ENCODE peak calls at places on chromosomes 1 and 21, in six cellular contexts. L, N, S, R, C and J are unnamed samples.

GRCh38 chr1:119040906-119041305 is 52.8 kb upstream of the TBX15 start:
- DNase-seq in C (peak), R (no peak), S (peak), L (no peak), N (no peak), J (no peak)

GRCh38 chr1:244104309-244105060 is 53.4 kb downstream of the ZBTB18 start:
- DNase-seq in N (no peak), S (no peak), R (no peak), L (no peak), C (no peak), J (no peak)

GRCh38 chr21:42696516-42697040 is 43.2 kb downstream of the PDE9A start:
- DNase-seq in N (no peak), R (peak), S (no peak), L (no peak), C (no peak), J (no peak)

GRCh38 chr1:189524501-189524900 is 953.2 kb downstream of the BRINP3 start:
- DNase-seq in L (no peak), S (no peak), N (no peak), C (no peak), R (no peak), J (no peak)

GRCh38 chr1:10490271-10490970 is 15.7 kb downstream of the PEX14 start:
- DNase-seq in R (no peak), L (no peak), S (no peak), C (no peak), N (no peak), J (no peak)

GRCh38 chr1:15796086-15796462 is 11.4 kb downstream of the UQCRHL start:
- DNase-seq in N (no peak), R (no peak), C (no peak), S (no peak), L (no peak), J (no peak)

GRCh38 chr1:108064255-108064654 is 99.3 kb upstream of the VAV3 start:
- DNase-seq in C (no peak), S (no peak), L (no peak), N (no peak), R (no peak), J (no peak)

GRCh38 chr1:20069932-20070331 is at the start of gene PLA2G5:
- DNase-seq in N (peak), R (no peak), L (no peak), S (peak), C (peak), J (no peak)

GRCh38 chr1:174769961-174770549 is 229.7 kb upstream of the CACYBP start:
- DNase-seq in N (no peak), L (no peak), R (no peak), C (no peak), S (no peak), J (peak)

GRCh38 chr1:24020032-24020431 is 39.9 kb upstream of the SRSF10 start:
- DNase-seq in C (peak), R (no peak), S (peak), N (peak), L (no peak), J (no peak)

GRCh38 chr1:27436204-27437159 is 44.1 kb downstream of the GPR3 start:
- DNase-seq in R (no peak), L (no peak), C (no peak), N (no peak), S (no peak), J (no peak)

GRCh38 chr1:4650981-4651380 is 3.4 kb upstream of the AJAP1 start:
- DNase-seq in R (no peak), S (no peak), N (no peak), C (no peak), L (no peak), J (no peak)

GRCh38 chr1:150010388-150011115 is at the start of gene OTUD7B:
- DNase-seq in L (peak), C (peak), S (peak), R (peak), N (peak), J (peak)

GRCh38 chr1:150006881-150007401 is 3.6 kb downstream of the OTUD7B start:
- DNase-seq in S (no peak), C (no peak), N (no peak), R (no peak), L (no peak), J (no peak)

GRCh38 chr1:150008699-150009098 is 1.8 kb downstream of the OTUD7B start:
- DNase-seq in S (no peak), C (no peak), N (no peak), L (no peak), R (no peak), J (no peak)

GRCh38 chr1:150012611-150013010 is 2.1 kb upstream of the OTUD7B start:
- DNase-seq in C (no peak), S (no peak), R (no peak), N (no peak), L (no peak), J (no peak)

GRCh38 chr1:150009604-150010387 is 730 bp downstream of the OTUD7B start:
- DNase-seq in C (peak), L (peak), S (peak), R (no peak), N (peak), J (peak)
- TF ChIP-seq POLR2A in C (no peak), L (no peak), S (peak), R (no peak), N (no peak), J (no peak)

GRCh38 chr1:205227584-205228006 is at the start of gene TMCC2:
- DNase-seq in S (peak), R (peak), L (peak), C (peak), N (peak), J (peak)
- TF ChIP-seq POLR2A in S (peak), R (no peak), L (no peak), C (peak), N (no peak), J (peak)

DNA sequence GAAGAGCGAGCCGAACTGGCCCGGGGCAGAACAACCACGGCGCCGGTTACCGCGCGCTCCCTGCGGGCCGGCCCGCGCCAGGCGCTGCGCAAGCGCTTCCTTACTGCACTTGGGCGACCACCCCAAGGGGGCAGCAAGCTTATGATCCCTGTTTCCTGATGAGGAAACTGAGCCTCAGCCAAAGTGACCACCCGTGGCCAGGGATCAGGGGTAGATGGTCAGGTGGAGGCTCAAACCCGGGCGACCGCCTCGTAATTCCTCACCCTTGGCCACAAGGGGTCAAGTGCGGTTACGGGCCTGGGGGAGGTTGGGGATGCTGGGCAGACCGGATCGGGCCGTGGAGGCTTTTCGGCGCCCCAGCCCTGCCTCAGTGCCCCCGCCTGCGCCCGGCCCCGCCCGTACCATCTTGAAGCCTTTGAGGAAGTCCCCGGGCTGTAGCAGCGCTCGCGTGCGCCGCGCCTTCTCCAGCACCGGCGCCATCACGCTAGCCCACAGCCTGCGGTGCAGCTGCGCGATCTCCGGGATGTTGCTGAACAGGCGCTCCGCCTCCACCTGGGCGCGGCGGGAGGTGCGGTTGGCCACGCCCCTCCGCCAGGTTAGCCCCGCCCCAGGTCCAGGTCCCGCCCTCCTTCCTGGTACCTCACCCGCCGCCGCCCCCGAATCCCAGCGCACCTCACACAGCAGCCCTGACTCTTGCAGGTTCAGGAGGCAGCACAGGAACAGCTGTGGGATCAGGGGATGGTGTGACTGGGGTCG is 5.3 kb upstream of the TNFRSF25 start:
- DNase-seq in L (peak), C (no peak), S (no peak), N (no peak), R (no peak), J (no peak)
- TF ChIP-seq POLR2A in L (no peak), C (no peak), S (no peak), N (no peak), R (no peak), J (no peak)

DNA sequence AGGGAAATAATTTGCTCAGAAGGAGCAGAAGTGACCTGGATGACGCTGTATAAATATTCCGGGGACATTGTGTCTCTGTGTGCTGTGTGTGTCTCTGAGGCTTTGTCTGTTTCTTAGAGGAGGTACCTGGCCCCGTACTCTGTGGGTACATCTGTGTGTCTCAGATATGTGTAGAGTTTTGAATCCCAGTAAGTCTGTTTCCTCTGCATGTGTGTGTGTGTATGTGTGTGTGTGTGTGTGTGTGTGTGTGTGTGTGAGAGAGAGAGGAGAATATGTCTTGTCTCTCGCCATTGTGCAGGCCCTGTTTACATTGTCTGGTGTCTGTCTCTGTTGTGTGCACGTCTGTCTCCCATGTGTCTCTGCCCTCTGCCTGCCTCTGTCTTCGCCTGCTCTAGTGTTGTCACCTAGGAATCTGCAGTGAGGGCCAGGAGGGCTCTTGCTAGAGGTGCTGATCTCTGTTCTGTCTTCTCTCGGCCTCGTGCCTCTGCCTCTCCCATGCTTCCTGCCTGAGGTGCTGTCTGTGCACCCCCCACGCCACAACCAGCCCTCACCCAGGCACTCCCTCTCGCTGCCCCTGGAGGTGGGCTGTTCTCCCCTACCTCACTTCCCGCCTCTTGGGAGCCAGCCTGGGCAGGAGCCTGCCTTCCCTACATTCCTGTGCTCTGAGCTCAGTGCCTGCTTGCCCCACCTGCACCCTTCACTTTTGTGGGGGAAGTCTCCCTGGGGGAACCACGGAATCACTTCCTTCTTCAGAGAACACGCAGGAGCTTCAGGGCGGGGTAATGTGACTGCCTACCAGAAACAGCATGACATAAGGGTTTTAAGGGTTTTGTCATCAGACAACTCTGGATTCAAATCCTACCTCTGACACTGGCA is 5.9 kb downstream of the MAP7D1 start:
- DNase-seq in S (no peak), C (no peak), R (peak), N (peak), L (peak), J (peak)
- TF ChIP-seq POLR2A in S (no peak), C (no peak), R (no peak), N (no peak), L (no peak), J (no peak)

GRCh38 chr1:206691604-206692003 is 6.9 kb downstream of the MAPKAPK2 start:
- DNase-seq in C (no peak), L (peak), R (no peak), N (no peak), S (no peak), J (peak)
- TF ChIP-seq POLR2A in C (no peak), L (no peak), R (no peak), N (no peak), S (no peak), J (no peak)

GRCh38 chr1:25556132-25556670 is 12.8 kb downstream of the LDLRAP1 start:
- DNase-seq in N (no peak), L (no peak), R (no peak), C (no peak), S (no peak), J (no peak)
- TF ChIP-seq POLR2A in N (no peak), L (no peak), R (no peak), C (no peak), S (no peak), J (no peak)

GRCh38 chr1:31412732-31413404 is at the start of gene SERINC2:
- DNase-seq in R (peak), C (no peak), N (no peak), S (no peak), L (peak), J (no peak)
- TF ChIP-seq POLR2A in R (no peak), C (no peak), N (no peak), S (no peak), L (no peak), J (peak)

DNA sequence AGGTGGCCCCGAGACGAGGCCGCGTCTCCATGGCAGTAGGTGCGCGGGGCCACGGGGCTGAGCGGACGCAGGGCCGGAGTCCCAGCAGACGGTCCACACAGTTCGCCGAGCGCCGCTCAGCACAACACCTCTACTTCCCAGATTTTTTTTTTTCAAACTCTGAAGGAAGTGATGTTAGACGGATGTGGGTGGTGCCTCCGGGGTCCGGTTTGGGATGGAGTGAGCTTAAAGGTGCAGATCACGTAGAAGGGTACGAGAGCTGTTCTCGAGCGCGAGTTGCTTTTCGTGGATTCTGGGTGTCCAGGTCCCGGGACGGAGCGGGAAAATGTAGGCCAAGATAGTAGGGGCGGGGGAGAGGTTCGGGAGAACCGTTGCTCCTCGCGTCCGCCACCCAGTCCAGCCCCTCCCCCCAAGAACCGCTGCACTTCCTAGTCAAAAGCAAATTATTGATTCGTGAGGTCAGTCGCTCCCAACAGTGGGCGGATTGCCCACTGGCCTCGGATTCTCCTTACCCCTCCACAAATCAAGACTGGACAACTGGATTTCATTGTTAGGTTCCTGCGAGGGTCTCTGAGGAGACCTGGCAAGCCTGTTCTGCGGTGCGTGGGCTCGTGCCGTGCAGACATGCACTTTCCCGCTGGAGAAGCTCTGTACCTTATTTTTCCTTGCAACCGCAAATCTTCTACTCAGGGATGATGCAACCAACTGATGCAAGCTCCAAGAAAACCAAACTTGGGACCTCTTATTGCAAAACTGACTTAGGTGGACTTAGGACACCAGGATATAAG is at the start of gene TXNDC12:
- DNase-seq in L (peak), C (peak), N (peak), S (peak), R (peak), J (peak)
- TF ChIP-seq POLR2A in L (no peak), C (peak), N (no peak), S (peak), R (peak), J (peak)

DNA sequence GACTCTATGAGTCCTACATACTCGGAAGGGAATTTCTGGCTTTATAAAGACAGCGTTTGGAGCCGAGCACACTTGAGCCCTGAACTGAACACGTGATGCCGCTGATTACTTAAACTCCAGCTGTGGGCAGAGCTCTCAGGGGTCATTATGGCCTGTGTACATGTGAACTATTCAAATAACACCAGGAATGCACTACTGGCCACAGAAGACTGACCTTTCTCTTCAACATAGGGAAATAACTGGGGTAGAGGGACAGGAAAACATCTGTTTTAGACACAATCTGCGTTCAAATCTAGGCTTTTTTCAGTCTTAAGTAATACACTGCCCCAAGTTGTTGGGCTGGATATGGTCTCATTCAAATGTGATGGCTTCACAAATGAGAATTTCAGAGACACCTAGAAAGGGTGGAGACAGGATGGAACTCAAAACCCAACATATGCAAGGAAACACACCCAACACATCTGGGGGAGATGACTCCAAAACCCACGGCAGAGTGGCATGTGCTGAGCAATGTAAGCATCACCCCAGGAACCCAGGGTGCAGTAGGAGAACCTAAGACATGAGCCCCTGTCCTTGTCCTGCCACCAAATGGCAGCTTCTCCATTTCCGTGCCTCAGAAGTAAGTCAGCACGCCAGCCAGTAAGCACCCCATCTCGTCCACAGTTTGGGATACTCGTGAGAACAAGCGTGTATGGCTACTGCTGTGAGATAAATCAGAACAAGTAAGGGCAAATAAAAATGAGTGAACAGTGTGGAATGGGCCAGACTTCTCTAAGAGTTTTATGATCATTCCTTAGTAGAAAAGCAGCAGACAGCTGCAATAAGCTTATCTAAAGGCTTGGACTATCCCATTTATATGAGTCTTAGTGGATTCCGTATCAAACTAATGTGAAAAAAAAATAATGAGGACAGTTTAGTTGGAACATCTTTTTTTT is 24.9 kb downstream of the NID1 start:
- DNase-seq in N (no peak), L (no peak), R (no peak), C (peak), S (no peak), J (no peak)
- TF ChIP-seq POLR2A in N (no peak), L (no peak), R (no peak), C (no peak), S (no peak), J (no peak)

DNA sequence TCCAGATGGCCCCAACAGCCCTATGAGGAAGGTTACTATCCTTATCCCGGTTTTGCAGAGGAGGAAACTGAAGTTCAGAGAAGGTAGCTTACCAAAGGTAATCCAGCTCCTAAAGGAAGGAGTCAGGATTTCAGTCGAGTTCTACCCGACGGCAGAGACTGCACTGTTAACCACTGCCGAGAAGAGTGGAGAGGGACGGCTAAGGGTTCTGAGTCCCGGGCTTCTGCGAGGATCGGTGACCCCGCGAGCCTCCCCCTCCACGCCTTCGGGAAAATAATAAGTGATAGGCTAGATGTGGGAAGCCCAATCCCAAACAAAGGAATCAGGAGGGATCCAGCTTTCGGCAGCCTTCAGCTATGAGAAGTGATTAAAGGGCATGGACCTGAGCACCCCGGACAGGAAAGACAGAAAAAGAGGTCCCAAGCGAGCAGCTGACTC is 587 bp downstream of the TMEM53 start:
- DNase-seq in N (no peak), C (no peak), L (no peak), S (no peak), R (no peak), J (no peak)
- TF ChIP-seq POLR2A in N (no peak), C (no peak), L (no peak), S (no peak), R (no peak), J (no peak)